ENCODE peak calls at places on chromosomes 7 and 10, in eight cellular contexts. O is stimulated activated CD8-positive, alpha-beta memory T cell treated with anti-CD3 and anti-CD28 coated beads, Interleukin-4, amount 100 ng/mL, for 24 hours; Q is Ammon's horn; M is NB4; C is small intestine; V is cardiac septum; K is stimulated activated CD4-positive, alpha-beta T cell treated with anti-CD3 and anti-CD28 coated beads, Interleukin-15, amount 100 ng/mL, for 1 hour; I is sciatic nerve. P is an unnamed sample.

GRCh38 chr7:20241491-20242261 is 24.5 kb upstream of the MACC1 start:
- DNase-seq in K (no peak), Q (no peak), O (no peak), V (no peak), C (peak), M (no peak), I (no peak), P (no peak)

GRCh38 chr10:70094287-70094686 is 38.3 kb downstream of the AIFM2 start:
- DNase-seq in V (no peak), K (no peak), M (no peak), C (no peak), I (no peak), Q (no peak), O (no peak), P (no peak)

GRCh38 chr7:40015790-40016296 is 65.8 kb downstream of the CDK13 start:
- DNase-seq in Q (peak), K (no peak), O (no peak), V (no peak), C (peak), I (no peak), M (peak), P (peak)

GRCh38 chr10:76973515-76974289 is 663.9 kb downstream of the KCNMA1 start:
- DNase-seq in O (no peak), Q (no peak), M (no peak), V (no peak), K (no peak), I (no peak), C (no peak), P (peak)

GRCh38 chr10:125001313-125002043 is 59.6 kb downstream of the ZRANB1 start:
- DNase-seq in O (no peak), K (no peak), C (no peak), M (no peak), Q (peak), I (peak), V (peak), P (no peak)

GRCh38 chr10:33653584-33654367 is 319.3 kb upstream of the NRP1 start:
- DNase-seq in V (no peak), O (no peak), M (no peak), I (no peak), C (no peak), K (no peak), Q (no peak), P (no peak)

GRCh38 chr7:127107601-127108007 is 145.1 kb downstream of the GRM8 start:
- DNase-seq in Q (peak), V (no peak), K (no peak), I (no peak), M (peak), O (no peak), C (peak), P (peak)

GRCh38 chr7:135001390-135002165 is 15.3 kb downstream of the AGBL3 start:
- DNase-seq in M (peak), O (no peak), Q (no peak), K (no peak), I (no peak), V (no peak), C (no peak), P (no peak)

GRCh38 chr10:132241496-132241895 is 54.7 kb downstream of the DPYSL4 start:
- DNase-seq in O (no peak), I (no peak), C (no peak), M (no peak), Q (no peak), V (no peak), K (no peak), P (no peak)

GRCh38 chr7:44617225-44617885 is 10.9 kb downstream of the OGDH start:
- DNase-seq in M (no peak), V (no peak), K (no peak), C (peak), I (no peak), Q (no peak), O (no peak), P (peak)

GRCh38 chr7:20064974-20065862 is 152.0 kb downstream of the MACC1 start:
- DNase-seq in M (no peak), O (no peak), K (no peak), Q (no peak), I (no peak), V (no peak), C (no peak), P (peak)

GRCh38 chr10:15158448-15158847 is 10.0 kb downstream of the NMT2 start:
- DNase-seq in K (no peak), Q (no peak), V (no peak), O (no peak), I (no peak), C (peak), M (no peak), P (no peak)

GRCh38 chr10:5565671-5566581 is 41.2 kb downstream of the CALML3 start:
- DNase-seq in Q (no peak), O (no peak), V (peak), M (no peak), I (peak), K (no peak), C (no peak), P (no peak)

P was measured in hepatocyte.